ENCODE peak calls at places on chromosome 1, in eight cellular contexts. N is BE2C; F is H7; R is smooth muscle cell of the brain vasculature; W is posterior vena cava; Y is T-helper 2 cell; G is fibroblast of pulmonary artery; C is stimulated activated CD4-positive, alpha-beta T cell treated with anti-CD3 and anti-CD28 coated beads, Interleukin-4, amount 100 ng/mL, for 4 hours. X is an unnamed sample.
A peak's percentile ranks its signal among the peaks of the same experiment; 100 is the strongest.

GRCh38 chr1:113429461-113430153 is 39.3 kb downstream of the MAGI3 start:
- DNase-seq in Y (no peak), C (no peak), F (no peak), G (peak; percentile 32), N (no peak), R (no peak), W (no peak), X (no peak)

GRCh38 chr1:7783178-7783711 is 846 bp upstream of the PER3 start:
- DNase-seq in C (no peak), F (peak; percentile 93), N (peak; percentile 72), R (no peak), Y (no peak), W (peak; percentile 90), G (peak; percentile 52), X (peak; percentile 64)

GRCh38 chr1:40653851-40654537 is 11.5 kb downstream of the RIMS3 start:
- DNase-seq in F (peak; percentile 94), C (no peak), Y (no peak), W (no peak), N (no peak), G (peak; percentile 15), R (no peak), X (peak; percentile 12)

GRCh38 chr1:6338685-6339084 is 54.9 kb downstream of the ACOT7 start:
- DNase-seq in N (no peak), R (no peak), G (no peak), F (peak; percentile 95), Y (no peak), W (no peak), C (no peak), X (no peak)

GRCh38 chr1:155975375-155976061 is 2.8 kb downstream of the ARHGEF2 start:
- DNase-seq in R (no peak), N (no peak), W (no peak), G (no peak), F (peak; percentile 39), C (no peak), Y (no peak), X (no peak)

GRCh38 chr1:235067396-235068154 is 61.1 kb downstream of the TOMM20 start:
- DNase-seq in C (no peak), R (peak; percentile 82), Y (no peak), G (peak; percentile 98), W (peak; percentile 97), N (peak; percentile 78), F (no peak), X (peak; percentile 70)

GRCh38 chr1:14756617-14757259 is 158.3 kb downstream of the KAZN start:
- DNase-seq in G (no peak), N (no peak), W (no peak), F (no peak), Y (no peak), R (no peak), C (no peak), X (no peak)

GRCh38 chr1:174815036-174815435 is 184.7 kb upstream of the CACYBP start:
- DNase-seq in C (no peak), Y (no peak), W (no peak), F (no peak), G (peak; percentile 32), N (no peak), R (no peak), X (no peak)

GRCh38 chr1:207021139-207021861 is 11.3 kb downstream of the C1orf116 start:
- DNase-seq in R (no peak), C (no peak), N (no peak), G (peak; percentile 58), Y (no peak), F (no peak), W (no peak), X (no peak)